ENCODE peak calls at places on chromosomes 4 and X, in five cellular contexts. I is activated T-helper 1 cell treated with anti-CD3 and anti-CD28 coated beads, Interleukin-12 subunit alpha, Interleukin-12 subunit beta, Interleukin-2, Interleukin-4 antibody, amounts not matched to agents 30 ng/mL and 10 ng/mL and 1 ng/mL, durations not matched to agents 14 hours and 24 hours and 36 hours; J is H9; K is tibial nerve; W is skeletal muscle cell. B is an unnamed sample.

GRCh38 chrX:40504801-40505605 is 75.8 kb upstream of the ATP6AP2 start:
- DNase-seq in K (no peak), I (no peak), W (peak), J (no peak), B (no peak)

GRCh38 chr4:150415213-150415612 is 166.7 kb upstream of the MAB21L2 start:
- DNase-seq in W (no peak), K (no peak), J (no peak), I (no peak), B (no peak)

GRCh38 chr4:24778427-24779225 is 16.7 kb upstream of the SOD3 start:
- DNase-seq in I (no peak), J (no peak), K (peak), W (peak), B (no peak)

GRCh38 chrX:119573840-119574393 is 446 bp upstream of the UBE2A start:
- DNase-seq in W (no peak), J (peak), I (no peak), K (peak), B (no peak)

GRCh38 chr4:3368841-3369760 is 72.7 kb upstream of the HGFAC start:
- DNase-seq in I (no peak), J (no peak), K (no peak), W (no peak), B (no peak)

GRCh38 chrX:22196151-22196550 is 76.6 kb upstream of the CBLL2 start:
- DNase-seq in K (no peak), J (no peak), I (no peak), W (no peak), B (no peak)

GRCh38 chr4:54149323-54149722 is 49.4 kb downstream of the GSX2 start:
- DNase-seq in I (no peak), K (no peak), J (no peak), W (no peak), B (no peak)

GRCh38 chr4:77710125-77710524 is 104.5 kb downstream of the CXCL13 start:
- DNase-seq in J (no peak), W (no peak), I (no peak), K (no peak), B (no peak)

GRCh38 chr4:1862055-1862911 is 6.3 kb upstream of the LETM1 start:
- DNase-seq in J (no peak), I (no peak), K (no peak), W (no peak), B (peak)

GRCh38 chr4:94819779-94820178 is 62.0 kb downstream of the BMPR1B start:
- DNase-seq in J (no peak), W (no peak), I (no peak), K (no peak), B (no peak)

GRCh38 chrX:69060631-69061408 is 104.4 kb downstream of the PJA1 start:
- DNase-seq in J (peak), I (no peak), K (peak), W (no peak), B (no peak)

B was measured in stimulated activated naive CD8-positive, alpha-beta T cell treated with anti-CD3 and anti-CD28 coated beads, Interleukin-15, amount 100 ng/mL, for 72 hours.